ENCODE peak calls at places on chromosomes 1 and 21, in seven cellular contexts. V is HCT116, P is HepG2, H is IMR-90, E is GM12878, N is K562, J is H1. B is an unnamed sample.

GRCh38 chr1:235074335-235075120 is 54.1 kb downstream of the TOMM20 start:
- DNase-seq in V (no peak), P (peak; percentile 75), H (peak; percentile 92), E (no peak), N (no peak), J (no peak), B (peak; percentile 40)

GRCh38 chr1:183444243-183444642 is 26.1 kb upstream of the NMNAT2 start:
- DNase-seq in V (no peak), P (no peak), H (peak; percentile 31), E (no peak), N (no peak), J (no peak), B (no peak)

GRCh38 chr1:24526940-24527542 is 24.4 kb downstream of the RCAN3 start:
- DNase-seq in V (peak; percentile 16), P (no peak), H (peak; percentile 20), E (no peak), N (peak; percentile 41), J (no peak), B (peak; percentile 25)

GRCh38 chr1:3668148-3668547 is 15.8 kb downstream of the TP73 start:
- DNase-seq in V (no peak), P (no peak), H (no peak), E (no peak), N (no peak), J (no peak), B (no peak)

GRCh38 chr1:171110485-171111340 is 20.0 kb downstream of the FMO3 start:
- DNase-seq in V (no peak), P (no peak), H (peak; percentile 75), E (no peak), N (no peak), J (no peak), B (no peak)

GRCh38 chr1:30274176-30274936 is 449.0 kb downstream of the MATN1 start:
- DNase-seq in V (no peak), P (no peak), H (no peak), E (no peak), N (no peak), J (no peak), B (no peak)

GRCh38 chr1:55447488-55447887 is 232.3 kb upstream of the USP24 start:
- DNase-seq in V (no peak), P (peak; percentile 35), H (peak; percentile 28), E (no peak), N (no peak), J (no peak), B (peak; percentile 95)

GRCh38 chr21:40902299-40902698 is 55.3 kb upstream of the DSCAM start:
- DNase-seq in V (no peak), P (no peak), H (no peak), E (no peak), N (no peak), J (no peak), B (no peak)

GRCh38 chr1:156504062-156504813 is 3.7 kb upstream of the MEF2D start:
- DNase-seq in V (no peak), P (no peak), H (peak; percentile 33), E (no peak), N (no peak), J (no peak), B (no peak)

GRCh38 chr1:119108993-119109392 is 31.5 kb downstream of the WARS2 start:
- DNase-seq in V (no peak), P (no peak), H (no peak), E (no peak), N (no peak), J (no peak), B (no peak)

GRCh38 chr1:11061652-11062365 is 2.0 kb upstream of the SRM start:
- DNase-seq in V (no peak), P (no peak), H (no peak), E (no peak), N (no peak), J (no peak), B (no peak)

GRCh38 chr1:217982711-217983405 is 302.2 kb upstream of the RRP15 start:
- DNase-seq in V (no peak), P (no peak), H (no peak), E (no peak), N (no peak), J (no peak), B (no peak)

GRCh38 chr1:204139088-204139487 is 12.8 kb downstream of the ETNK2 start:
- DNase-seq in V (no peak), P (no peak), H (no peak), E (no peak), N (no peak), J (no peak), B (no peak)

GRCh38 chr1:180165509-180166435 is 11.1 kb downstream of the QSOX1 start:
- DNase-seq in V (no peak), P (no peak), H (no peak), E (no peak), N (no peak), J (no peak), B (no peak)

GRCh38 chr1:230208619-230209261 is 141.7 kb downstream of the GALNT2 start:
- DNase-seq in V (no peak), P (no peak), H (no peak), E (no peak), N (no peak), J (no peak), B (no peak)

GRCh38 chr1:37433171-37433570 is 41.2 kb upstream of the ZC3H12A start:
- DNase-seq in V (no peak), P (no peak), H (no peak), E (no peak), N (no peak), J (no peak), B (no peak)

GRCh38 chr1:37438037-37438970 is 36.1 kb upstream of the ZC3H12A start:
- DNase-seq in V (no peak), P (no peak), H (no peak), E (no peak), N (no peak), J (no peak), B (no peak)

GRCh38 chr1:37432636-37433035 is 41.7 kb upstream of the ZC3H12A start:
- DNase-seq in V (no peak), P (no peak), H (no peak), E (no peak), N (no peak), J (no peak), B (no peak)

GRCh38 chr1:37437058-37437457 is 37.3 kb upstream of the ZC3H12A start:
- DNase-seq in V (no peak), P (no peak), H (no peak), E (no peak), N (no peak), J (no peak), B (no peak)

DNA sequence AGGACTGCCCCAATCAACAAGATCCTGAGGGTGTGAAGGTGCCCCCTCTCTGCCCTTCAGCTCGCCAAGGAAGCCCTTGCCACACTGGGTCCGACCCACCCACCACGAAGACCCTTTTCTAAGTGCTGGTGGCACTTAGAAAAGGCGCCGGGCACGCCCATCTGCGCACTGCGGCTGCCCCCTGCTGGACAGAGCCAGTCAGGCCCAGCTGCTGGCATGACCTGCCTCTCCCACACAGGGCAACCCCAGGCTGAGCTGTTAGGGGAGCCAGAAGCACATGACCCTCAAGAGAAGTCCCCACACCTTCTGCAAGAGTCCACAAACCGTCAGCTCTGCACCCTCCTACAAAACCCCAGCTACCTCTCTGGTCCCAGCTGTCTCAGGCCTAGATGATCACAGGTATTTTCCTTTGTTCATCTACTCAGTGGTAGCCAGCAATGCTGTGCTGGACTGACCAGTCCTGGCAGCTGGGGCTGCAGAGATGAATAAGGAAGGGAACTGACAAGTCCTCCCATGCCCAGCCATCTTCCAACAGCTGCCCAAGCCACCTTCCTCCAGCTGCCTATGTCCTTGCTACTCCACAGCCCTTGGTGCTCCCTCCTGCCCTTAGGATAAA is 40.0 kb upstream of the ZC3H12A start:
- DNase-seq in V (no peak), P (peak; percentile 25), H (peak; percentile 21), E (no peak), N (peak; percentile 90), J (peak; percentile 31), B (peak; percentile 50)
- TF ChIP-seq CEBPB in V (no peak), P (no peak), H (no peak), E (no peak), N (no peak), J (no peak), B (no peak)

GRCh38 chr1:116471241-116471640 is 98.2 kb downstream of the ATP1A1 start:
- DNase-seq in V (no peak), P (no peak), H (no peak), E (no peak), N (peak; percentile 70), J (no peak), B (no peak)
- TF ChIP-seq CTCF in V (no peak), P (no peak), H (no peak), E (no peak), N (peak; percentile 28), J (no peak), B (no peak)

GRCh38 chr1:211260161-211261107 is 1.3 kb downstream of the RCOR3 start:
- DNase-seq in V (no peak), P (peak; percentile 66), H (peak; percentile 61), E (no peak), N (peak; percentile 52), J (no peak), B (peak; percentile 74)

GRCh38 chr1:211259596-211260126 is 495 bp downstream of the RCOR3 start:
- DNase-seq in V (no peak), P (peak; percentile 24), H (no peak), E (no peak), N (peak; percentile 80), J (no peak), B (peak; percentile 31)

GRCh38 chr1:211258310-211258755 is 833 bp upstream of the RCOR3 start:
- DNase-seq in V (no peak), P (peak; percentile 62), H (peak; percentile 60), E (no peak), N (peak; percentile 80), J (no peak), B (peak; percentile 74)

GRCh38 chr1:211257831-211258225 is 1.3 kb upstream of the RCOR3 start:
- DNase-seq in V (no peak), P (no peak), H (peak; percentile 38), E (no peak), N (no peak), J (no peak), B (no peak)

DNA sequence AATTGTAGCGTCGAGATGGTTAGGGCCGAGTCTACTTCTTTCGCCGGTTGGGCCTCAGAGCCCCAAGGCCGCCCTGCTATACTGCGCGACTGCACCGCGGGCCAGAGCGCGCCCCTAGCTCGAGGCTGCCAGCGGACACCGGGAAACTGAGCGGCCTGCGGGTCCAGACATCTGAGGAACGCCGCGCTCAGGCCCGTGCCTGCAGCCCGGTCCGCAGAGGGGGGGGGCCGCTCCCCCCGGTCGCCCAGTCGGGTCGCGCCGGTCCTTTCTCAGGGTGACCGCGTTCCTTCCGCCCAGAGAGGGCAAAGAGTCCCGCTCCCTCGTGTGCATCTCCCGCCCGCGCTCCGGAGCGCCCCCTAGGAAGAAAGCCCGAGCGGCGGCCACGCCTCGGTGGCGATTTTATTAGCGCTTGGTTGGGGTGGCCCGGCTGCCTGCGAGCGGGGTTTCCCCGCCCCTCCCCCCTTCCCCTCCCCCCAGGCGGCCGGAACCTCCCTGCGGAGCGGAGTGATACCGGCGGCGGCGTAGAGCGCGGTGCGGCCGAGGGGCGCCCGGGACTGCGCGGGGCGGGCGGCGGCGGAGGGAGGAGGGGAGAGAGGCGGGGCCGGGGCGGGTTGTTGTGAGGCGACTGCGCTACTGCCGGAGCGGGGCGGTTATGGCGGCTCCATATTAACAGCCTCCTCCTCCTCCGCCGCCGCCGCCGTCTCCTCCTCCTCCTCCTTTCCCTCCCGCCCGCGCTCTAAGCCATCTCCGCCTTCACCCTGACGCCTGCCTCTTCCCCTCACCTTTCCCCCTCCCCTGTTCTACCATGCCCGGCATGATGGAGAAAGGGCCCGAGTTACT is at the start of gene RCOR3:
- DNase-seq in V (peak; percentile 72), P (peak; percentile 82), H (peak; percentile 87), E (peak; percentile 51), N (peak; percentile 93), J (peak; percentile 70), B (peak; percentile 68)
- TF ChIP-seq POLR2A in V (peak; percentile 12), P (peak; percentile 67), H (no peak), E (peak; percentile 78), N (peak; percentile 88), J (peak; percentile 83), B (peak; percentile 76)

GRCh38 chr1:95145493-95145892 is 28.3 kb downstream of the TLCD4 start:
- DNase-seq in V (no peak), P (no peak), H (no peak), E (no peak), N (no peak), J (no peak), B (no peak)
- TF ChIP-seq CEBPB in V (no peak), P (no peak), H (no peak), E (no peak), N (no peak), J (no peak), B (no peak)

B was measured in A549.